ENCODE peak calls at places on chromosomes 1 and 21, in ten cellular contexts. P is EL; D is left colon; A is activated CD4-positive, alpha-beta T cell treated with anti-CD3 and anti-CD28 coated beads, Interleukin-2, amount 50 U/mL, for 24 hours; K is Right ventricle myocardium superior; V is T follicular helper cell; W is H7; O is SK-N-SH; G is amygdala; T is NCI-H1694 treated with DMSO at 0.1 percent for 48 hours. Q is an unnamed sample.

GRCh38 chr1:224245188-224245587 is 62.1 kb downstream of the DEGS1 start:
- DNase-seq in P (peak), D (peak), A (no peak), K (peak), V (no peak), W (no peak), O (peak), G (peak), T (no peak), Q (peak)

GRCh38 chr1:16017461-16018303 is at the start of gene HSPB7:
- DNase-seq in P (peak), D (peak), A (no peak), K (peak), V (no peak), W (peak), O (peak), G (no peak), T (no peak), Q (peak)

GRCh38 chr1:61376151-61376550 is 293.8 kb downstream of the NFIA start:
- DNase-seq in P (no peak), D (no peak), A (no peak), K (no peak), V (no peak), W (no peak), O (no peak), G (no peak), T (no peak), Q (no peak)

GRCh38 chr1:92123868-92124267 is 43.7 kb downstream of the BTBD8 start:
- DNase-seq in P (no peak), D (no peak), A (no peak), K (no peak), V (no peak), W (no peak), O (no peak), G (no peak), T (no peak), Q (peak)

GRCh38 chr1:119822406-119822805 is 11.1 kb upstream of the REG4 start:
- DNase-seq in P (no peak), D (no peak), A (no peak), K (no peak), V (no peak), W (no peak), O (no peak), G (no peak), T (no peak), Q (no peak)

GRCh38 chr1:242205622-242206489 is 207.0 kb upstream of the MAP1LC3C start:
- DNase-seq in P (no peak), D (no peak), A (no peak), K (no peak), V (no peak), W (no peak), O (no peak), G (no peak), T (peak), Q (no peak)

GRCh38 chr1:24294757-24295371 is 24.3 kb upstream of the GRHL3 start:
- DNase-seq in P (peak), D (peak), A (no peak), K (no peak), V (no peak), W (peak), O (no peak), G (no peak), T (no peak), Q (peak)

GRCh38 chr21:24514081-24514733 is 1093.1 kb downstream of the MRPL39 start:
- DNase-seq in P (no peak), D (no peak), A (no peak), K (no peak), V (no peak), W (no peak), O (peak), G (no peak), T (peak), Q (peak)

GRCh38 chr1:1426496-1426960 is 5.5 kb upstream of the ANKRD65 start:
- DNase-seq in P (no peak), D (no peak), A (no peak), K (no peak), V (no peak), W (peak), O (peak), G (peak), T (no peak), Q (no peak)

GRCh38 chr1:9127395-9128160 is 1.3 kb downstream of the GPR157 start:
- DNase-seq in P (no peak), D (no peak), A (no peak), K (no peak), V (no peak), W (peak), O (no peak), G (no peak), T (no peak), Q (no peak)

GRCh38 chr1:51093566-51093965 is 8.5 kb upstream of the C1orf185 start:
- DNase-seq in P (peak), D (no peak), A (no peak), K (no peak), V (no peak), W (no peak), O (no peak), G (no peak), T (no peak), Q (peak)

GRCh38 chr1:43293896-43294760 is 6.7 kb upstream of the TIE1 start:
- DNase-seq in P (peak), D (peak), A (no peak), K (peak), V (no peak), W (no peak), O (no peak), G (peak), T (no peak), Q (peak)

GRCh38 chr1:92728687-92729086 is 56.2 kb downstream of the EVI5 start:
- DNase-seq in P (peak), D (no peak), A (no peak), K (no peak), V (no peak), W (no peak), O (no peak), G (no peak), T (no peak), Q (peak)

GRCh38 chr21:42401164-42401563 is 2.5 kb upstream of the UBASH3A start:
- DNase-seq in P (peak), D (no peak), A (no peak), K (no peak), V (no peak), W (no peak), O (no peak), G (no peak), T (no peak), Q (no peak)

GRCh38 chr1:30877205-30877912 is 31.2 kb downstream of the SDC3 start:
- DNase-seq in P (peak), D (peak), A (no peak), K (peak), V (no peak), W (no peak), O (no peak), G (peak), T (no peak), Q (peak)

GRCh38 chr1:1918901-1919303 is at the start of gene TMEM52:
- DNase-seq in P (no peak), D (no peak), A (no peak), K (no peak), V (no peak), W (no peak), O (peak), G (no peak), T (no peak), Q (no peak)

GRCh38 chr1:9767964-9768668 is 55.6 kb downstream of the CLSTN1 start:
- DNase-seq in P (no peak), D (peak), A (no peak), K (no peak), V (no peak), W (peak), O (peak), G (no peak), T (no peak), Q (no peak)

GRCh38 chr1:220990417-220991337 is 111.4 kb downstream of the HLX start:
- DNase-seq in P (peak), D (no peak), A (no peak), K (no peak), V (no peak), W (no peak), O (no peak), G (no peak), T (no peak), Q (peak)

GRCh38 chr1:11527541-11528452 is 48.8 kb downstream of the DISP3 start:
- DNase-seq in P (no peak), D (no peak), A (no peak), K (no peak), V (no peak), W (no peak), O (no peak), G (no peak), T (no peak), Q (no peak)

GRCh38 chr21:42461185-42461520 is 34.9 kb downstream of the RSPH1 start:
- DNase-seq in P (no peak), D (no peak), A (no peak), K (no peak), V (no peak), W (no peak), O (no peak), G (no peak), T (no peak), Q (no peak)

GRCh38 chr1:36516372-36517018 is 33.8 kb upstream of the CSF3R start:
- DNase-seq in P (peak), D (peak), A (peak), K (peak), V (peak), W (peak), O (peak), G (peak), T (peak), Q (peak)

GRCh38 chr1:171753685-171754380 is 12.0 kb upstream of the VAMP4 start:
- DNase-seq in P (no peak), D (no peak), A (no peak), K (no peak), V (no peak), W (no peak), O (no peak), G (no peak), T (no peak), Q (peak)

GRCh38 chr1:12539705-12540579 is 78.1 kb downstream of the DHRS3 start:
- DNase-seq in P (peak), D (peak), A (no peak), K (peak), V (no peak), W (peak), O (no peak), G (no peak), T (no peak), Q (peak)

GRCh38 chr1:28950006-28950405 is 35.6 kb downstream of the EPB41 start:
- DNase-seq in P (no peak), D (no peak), A (no peak), K (no peak), V (no peak), W (no peak), O (no peak), G (no peak), T (no peak), Q (no peak)